ENCODE peak calls at places on chromosomes 1 and 21, in ten cellular contexts. N is effector CD4-positive, alpha-beta T cell; V is LoVo; Q is NCI-H748 treated with DMSO at 0.1 percent for 48 hours; Z is GM13977; D is ACHN; R is stimulated activated CD4-positive, alpha-beta T cell treated with anti-CD3 and anti-CD28 coated beads, Interleukin-1b, Interleukin-23, amount 100 ng/mL, for 48 hours; X is pons; A is hippocampal formation; O is uterus. J is an unnamed sample.

GRCh38 chr1:195791796-195792195 is 816.4 kb downstream of the KCNT2 start:
- DNase-seq in X (no peak), O (no peak), A (no peak), V (no peak), Z (no peak), Q (no peak), D (no peak), N (no peak), R (no peak), J (no peak)

GRCh38 chr1:55988963-55989452 is 590.4 kb downstream of the PLPP3 start:
- DNase-seq in Z (no peak), D (no peak), A (no peak), O (no peak), N (no peak), Q (no peak), R (no peak), V (no peak), X (no peak), J (no peak)

GRCh38 chr1:76782777-76783176 is 84.5 kb upstream of the ST6GALNAC5 start:
- DNase-seq in N (no peak), D (no peak), A (no peak), Q (no peak), O (no peak), X (no peak), V (no peak), R (no peak), Z (no peak), J (no peak)

GRCh38 chr1:199113265-199113869 is 474.5 kb downstream of the PTPRC start:
- DNase-seq in N (peak; percentile 40), O (no peak), D (peak; percentile 67), Q (peak; percentile 2), R (peak; percentile 69), A (peak; percentile 39), V (peak; percentile 65), X (peak; percentile 86), Z (no peak), J (no peak)

GRCh38 chr1:221824025-221824424 is 82.1 kb upstream of the DUSP10 start:
- DNase-seq in X (no peak), Z (no peak), O (no peak), V (no peak), N (no peak), Q (no peak), R (peak; percentile 34), D (no peak), A (no peak), J (no peak)

GRCh38 chr1:182620924-182621585 is 16.9 kb upstream of the RGS16 start:
- DNase-seq in Q (no peak), N (no peak), V (no peak), R (no peak), O (no peak), Z (no peak), D (no peak), A (no peak), X (no peak), J (no peak)

GRCh38 chr1:54619749-54620148 is 3.6 kb downstream of the FAM151A start:
- DNase-seq in O (no peak), V (no peak), D (no peak), R (no peak), Z (no peak), X (no peak), N (no peak), Q (no peak), A (no peak), J (no peak)

GRCh38 chr1:151934048-151934493 is 24.8 kb upstream of the THEM4 start:
- DNase-seq in O (no peak), N (peak; percentile 41), A (peak; percentile 29), D (peak; percentile 79), Q (peak; percentile 38), R (peak; percentile 30), X (peak; percentile 63), Z (peak; percentile 46), V (peak; percentile 81), J (peak; percentile 64)

GRCh38 chr1:170218261-170218660 is 72.5 kb downstream of the NTMT2 start:
- DNase-seq in Q (no peak), O (no peak), R (no peak), X (no peak), A (no peak), N (no peak), Z (no peak), D (no peak), V (no peak), J (no peak)

GRCh38 chr1:215002471-215002870 is 80.1 kb upstream of the KCNK2 start:
- DNase-seq in A (no peak), X (no peak), V (no peak), O (no peak), Q (no peak), D (no peak), Z (no peak), N (no peak), R (no peak), J (no peak)

GRCh38 chr1:157715736-157716135 is 15.2 kb upstream of the FCRL3 start:
- DNase-seq in R (no peak), Z (no peak), V (no peak), O (no peak), D (no peak), A (no peak), Q (no peak), N (no peak), X (no peak), J (no peak)

GRCh38 chr1:205293350-205294074 is 28.0 kb downstream of the NUAK2 start:
- DNase-seq in X (no peak), V (no peak), A (no peak), D (no peak), R (no peak), O (no peak), N (no peak), Q (no peak), Z (no peak), J (no peak)

GRCh38 chr21:45319461-45320211 is 31.9 kb upstream of the POFUT2 start:
- DNase-seq in Q (no peak), O (no peak), N (no peak), Z (no peak), R (no peak), X (no peak), D (no peak), V (no peak), A (no peak), J (no peak)